ENCODE peak calls at places on chromosomes 5 and 9, in ten cellular contexts. J, D, V, Q, U, W, Y, O, L and N are unnamed samples.

GRCh38 chr5:56190500-56190899 is 42.6 kb downstream of the ANKRD55 start:
- DNase-seq in W (no peak), Q (peak), U (no peak), D (no peak), O (no peak), L (no peak), J (no peak), V (no peak), Y (peak), N (peak)

GRCh38 chr5:74034738-74035137 is 408.7 kb downstream of the ARHGEF28 start:
- DNase-seq in W (no peak), V (no peak), J (no peak), U (no peak), O (no peak), Q (no peak), L (peak), Y (no peak), D (no peak), N (no peak)

GRCh38 chr5:158422653-158423505 is 563.9 kb upstream of the CLINT1 start:
- DNase-seq in Q (no peak), W (no peak), J (no peak), V (no peak), U (no peak), L (no peak), Y (no peak), O (no peak), D (no peak), N (no peak)

GRCh38 chr9:35313460-35313859 is 151.7 kb downstream of the UNC13B start:
- DNase-seq in D (no peak), Q (no peak), Y (no peak), L (no peak), J (no peak), W (no peak), U (no peak), O (no peak), V (no peak), N (no peak)

GRCh38 chr5:172437445-172438303 is 16.7 kb downstream of the SH3PXD2B start:
- DNase-seq in D (no peak), O (peak), J (no peak), Y (peak), W (no peak), Q (peak), V (peak), L (no peak), U (no peak), N (peak)

GRCh38 chr9:86494644-86495081 is 140.5 kb upstream of the TUT7 start:
- DNase-seq in D (no peak), V (no peak), L (no peak), O (no peak), U (no peak), J (no peak), Y (no peak), Q (no peak), W (no peak), N (no peak)

GRCh38 chr5:157025093-157025698 is 33.7 kb downstream of the HAVCR1 start:
- DNase-seq in U (no peak), W (no peak), L (no peak), J (no peak), V (no peak), O (no peak), Q (no peak), Y (peak), D (no peak), N (peak)

GRCh38 chr5:35777358-35778087 is 79.2 kb upstream of the IL7R start:
- DNase-seq in W (no peak), Q (peak), J (peak), L (peak), O (peak), V (peak), U (peak), Y (peak), D (peak), N (peak)

GRCh38 chr9:133528887-133529262 is 4.1 kb upstream of the MYMK start:
- DNase-seq in Y (no peak), Q (no peak), O (no peak), L (no peak), D (no peak), U (no peak), W (no peak), V (no peak), J (no peak), N (no peak)

GRCh38 chr9:94655739-94656138 is 16.4 kb upstream of the FBP1 start:
- DNase-seq in D (no peak), U (no peak), V (no peak), L (no peak), J (no peak), O (no peak), Y (no peak), Q (no peak), W (peak), N (no peak)

GRCh38 chr5:138789771-138790242 is 36.6 kb downstream of the CTNNA1 start:
- DNase-seq in V (peak), L (no peak), Y (no peak), J (peak), W (no peak), O (peak), D (no peak), U (no peak), Q (no peak), N (no peak)

DNA sequence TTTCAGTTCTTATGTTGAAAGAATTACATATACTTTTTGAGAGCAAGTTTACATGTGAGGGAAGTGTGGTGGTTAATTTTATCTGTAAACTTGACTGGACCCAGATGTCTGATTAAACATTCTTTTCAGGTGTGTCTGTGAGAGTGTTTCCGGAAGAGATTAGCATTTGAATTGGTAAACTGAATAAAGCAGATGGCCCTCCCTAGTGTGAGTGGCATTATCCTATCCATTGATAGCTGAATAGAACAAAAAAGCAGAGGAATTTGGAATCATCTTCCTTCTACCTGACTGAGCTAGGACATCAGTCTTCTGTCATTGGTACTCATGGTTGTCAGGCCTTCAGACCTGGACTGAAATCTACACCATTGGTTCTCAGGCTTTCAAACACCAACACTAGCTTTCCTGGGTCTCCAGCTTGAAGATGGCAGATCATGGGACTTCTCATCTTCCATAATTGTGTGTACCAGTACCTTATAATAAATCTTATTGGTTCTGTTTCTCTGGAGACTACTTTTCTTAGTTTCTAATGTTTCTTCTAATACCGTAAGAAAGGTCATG is 36.6 kb downstream of the NREP start:
- DNase-seq in W (no peak), V (no peak), J (peak), U (no peak), Q (no peak), D (no peak), L (no peak), Y (no peak), O (no peak), N (no peak)
- TF ChIP-seq POLR2AphosphoS5 in W (no peak), V (no peak), J (no peak), U (no peak), Q (no peak), D (no peak), L (no peak), Y (no peak), O (no peak), N (no peak)

GRCh38 chr9:106697390-106697789 is 165.6 kb upstream of the ZNF462 start:
- DNase-seq in W (no peak), J (peak), U (no peak), L (no peak), O (peak), V (no peak), D (no peak), Q (no peak), Y (no peak), N (no peak)
- H3K27ac ChIP-seq in W (peak), J (peak), U (no peak), L (no peak), O (no peak), V (no peak), D (no peak), Q (peak), Y (peak), N (no peak)

DNA sequence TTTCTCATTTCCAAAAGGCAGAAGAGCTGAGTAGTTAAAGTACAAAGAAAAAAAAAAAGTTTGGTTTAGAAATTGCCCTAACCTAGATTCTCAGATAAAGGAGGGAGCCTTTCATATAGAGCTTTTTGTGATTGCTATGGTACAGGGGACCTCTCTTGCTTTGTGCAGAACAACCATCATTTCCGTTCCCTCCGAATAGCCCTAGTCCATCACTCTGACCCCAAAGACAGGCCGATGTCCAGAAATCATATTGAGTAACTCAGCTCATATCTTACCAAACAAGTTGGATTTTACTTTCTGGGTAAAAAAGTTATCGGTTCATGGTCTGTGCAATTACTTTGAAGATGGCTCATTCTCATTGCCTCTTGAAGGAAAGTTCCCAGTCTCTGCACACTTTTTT is 36.7 kb upstream of the COL15A1 start:
- DNase-seq in Y (no peak), O (no peak), V (no peak), U (no peak), J (no peak), D (no peak), W (no peak), L (no peak), Q (no peak), N (no peak)
- TF ChIP-seq POLR2AphosphoS5 in Y (no peak), O (no peak), V (no peak), U (no peak), J (no peak), D (no peak), W (no peak), L (no peak), Q (no peak), N (no peak)

GRCh38 chr9:79477955-79478751 is 93.6 kb upstream of the TLE4 start:
- DNase-seq in W (no peak), L (no peak), D (no peak), J (peak), U (no peak), Y (peak), Q (no peak), O (peak), V (no peak), N (no peak)
- H3K27ac ChIP-seq in W (no peak), L (no peak), D (no peak), J (no peak), U (no peak), Y (no peak), Q (no peak), O (no peak), V (no peak), N (no peak)

DNA sequence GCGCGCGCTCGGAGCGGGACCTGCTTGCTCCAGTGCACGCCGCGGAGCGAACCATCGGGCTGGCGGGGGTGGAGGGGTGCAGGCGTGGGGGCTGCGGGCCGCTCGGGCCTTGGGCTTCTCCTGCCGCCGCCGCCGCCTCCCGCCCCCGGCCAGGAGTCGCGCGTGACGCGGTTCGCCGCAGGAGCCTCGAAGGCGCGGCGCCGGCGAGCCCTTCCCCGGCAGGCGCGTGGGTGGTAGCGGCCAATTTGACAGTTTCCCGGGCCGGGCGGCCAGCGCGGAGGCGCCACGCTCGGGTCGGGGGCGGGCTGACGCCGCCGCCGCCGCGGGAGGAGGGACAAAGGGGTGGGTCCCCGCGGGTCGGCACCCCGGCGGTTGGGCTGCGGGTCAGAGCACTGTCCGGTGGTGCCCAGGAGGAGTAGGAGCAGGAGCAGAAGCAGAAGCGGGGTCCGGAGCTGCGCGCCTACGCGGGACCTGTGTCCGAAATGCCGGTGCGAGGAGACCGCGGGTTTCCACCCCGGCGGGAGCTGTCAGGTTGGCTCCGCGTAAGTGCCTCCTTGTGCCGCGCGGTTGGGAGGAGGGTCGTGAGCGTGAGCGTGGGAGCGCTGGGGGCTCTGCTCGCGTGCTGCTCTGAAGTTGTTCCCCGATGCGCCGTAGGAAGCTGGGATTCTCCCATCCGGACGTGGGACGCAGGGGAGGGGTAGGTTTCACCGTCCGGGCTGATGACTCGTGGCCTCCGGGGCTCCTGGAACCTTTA is at the start of gene TJP2:
- DNase-seq in Q (peak), V (no peak), Y (peak), L (peak), W (peak), D (peak), O (peak), J (peak), U (peak), N (peak)
- TF ChIP-seq POLR2AphosphoS5 in Q (no peak), V (no peak), Y (no peak), L (no peak), W (no peak), D (no peak), O (no peak), J (peak), U (no peak), N (no peak)

GRCh38 chr9:136685792-136686533 is 1.3 kb downstream of the AGPAT2 start:
- DNase-seq in V (no peak), D (no peak), U (no peak), L (no peak), W (no peak), O (peak), Y (no peak), Q (no peak), J (no peak), N (no peak)
- H3K27ac ChIP-seq in V (peak), D (peak), U (no peak), L (peak), W (peak), O (no peak), Y (peak), Q (peak), J (no peak), N (peak)

GRCh38 chr9:115944166-115944948 is 209.2 kb upstream of the PAPPA start:
- DNase-seq in J (no peak), L (peak), V (no peak), D (peak), U (peak), Y (peak), Q (peak), W (no peak), O (no peak), N (peak)
- TF ChIP-seq POLR2AphosphoS5 in J (no peak), L (no peak), V (no peak), D (peak), U (peak), Y (peak), Q (peak), W (peak), O (peak), N (peak)

DNA sequence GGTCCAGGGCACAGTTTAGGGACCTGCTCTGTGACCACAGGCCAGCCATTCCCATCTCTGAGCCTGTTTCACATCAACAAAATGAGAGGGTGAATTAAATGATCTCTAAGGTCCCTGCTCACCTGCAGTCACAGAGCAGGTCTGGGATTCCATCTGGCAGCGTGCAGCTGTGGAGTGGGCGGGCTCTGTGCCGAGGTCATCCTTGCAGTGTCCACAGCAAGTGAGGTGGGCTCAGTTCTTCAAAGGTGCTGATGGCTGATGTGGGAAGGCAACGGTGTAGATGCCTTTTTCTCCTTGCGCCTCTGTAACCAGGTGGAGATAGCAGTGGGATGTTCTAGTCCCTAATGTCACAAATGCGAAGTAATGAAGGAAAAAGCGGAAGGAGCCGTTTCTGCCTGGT is 11.9 kb downstream of the OR2V1 start:
- DNase-seq in Y (no peak), V (no peak), L (no peak), Q (peak), J (no peak), W (no peak), U (peak), D (no peak), O (no peak), N (no peak)
- H3K27ac ChIP-seq in Y (no peak), V (no peak), L (no peak), Q (no peak), J (no peak), W (no peak), U (no peak), D (no peak), O (no peak), N (no peak)